ENCODE peak calls at places on chromosomes 5 and 9, in four cellular contexts. Y, E, X and P are unnamed samples.

GRCh38 chr9:129559506-129559881 is 61.4 kb downstream of the C9orf50 start:
- DNase-seq in Y (no peak), E (no peak), X (no peak), P (no peak)

GRCh38 chr9:89603629-89604462 is 966 bp upstream of the GADD45G start:
- DNase-seq in Y (peak; percentile 90), E (peak; percentile 47), X (peak; percentile 42), P (no peak)

GRCh38 chr5:169299651-169300467 is 1.1 kb downstream of the SLIT3 start:
- DNase-seq in Y (peak; percentile 40), E (no peak), X (no peak), P (no peak)

GRCh38 chr5:52150501-52150900 is 637.2 kb upstream of the ITGA1 start:
- DNase-seq in Y (no peak), E (peak; percentile 39), X (no peak), P (no peak)

GRCh38 chr9:137619240-137620090 is 660 bp downstream of the EHMT1 start:
- DNase-seq in Y (peak; percentile 38), E (no peak), X (no peak), P (no peak)

GRCh38 chr5:133763744-133764143 is 151.4 kb upstream of the FSTL4 start:
- DNase-seq in Y (no peak), E (no peak), X (no peak), P (no peak)

GRCh38 chr5:94429566-94429965 is 188.8 kb downstream of the KIAA0825 start:
- DNase-seq in Y (no peak), E (no peak), X (no peak), P (no peak)

GRCh38 chr5:111628901-111629300 is 116.6 kb upstream of the STARD4 start:
- DNase-seq in Y (no peak), E (no peak), X (no peak), P (no peak)

GRCh38 chr9:116594552-116594951 is 92.6 kb upstream of the TRIM32 start:
- DNase-seq in Y (no peak), E (no peak), X (no peak), P (no peak)

GRCh38 chr9:89743576-89744254 is 138.9 kb downstream of the GADD45G start:
- DNase-seq in Y (peak; percentile 63), E (no peak), X (no peak), P (peak; percentile 71)

GRCh38 chr9:6144947-6145346 is 70.7 kb upstream of the IL33 start:
- DNase-seq in Y (no peak), E (no peak), X (no peak), P (no peak)

GRCh38 chr9:6147847-6148246 is 67.8 kb upstream of the IL33 start:
- DNase-seq in Y (no peak), E (no peak), X (no peak), P (no peak)

DNA sequence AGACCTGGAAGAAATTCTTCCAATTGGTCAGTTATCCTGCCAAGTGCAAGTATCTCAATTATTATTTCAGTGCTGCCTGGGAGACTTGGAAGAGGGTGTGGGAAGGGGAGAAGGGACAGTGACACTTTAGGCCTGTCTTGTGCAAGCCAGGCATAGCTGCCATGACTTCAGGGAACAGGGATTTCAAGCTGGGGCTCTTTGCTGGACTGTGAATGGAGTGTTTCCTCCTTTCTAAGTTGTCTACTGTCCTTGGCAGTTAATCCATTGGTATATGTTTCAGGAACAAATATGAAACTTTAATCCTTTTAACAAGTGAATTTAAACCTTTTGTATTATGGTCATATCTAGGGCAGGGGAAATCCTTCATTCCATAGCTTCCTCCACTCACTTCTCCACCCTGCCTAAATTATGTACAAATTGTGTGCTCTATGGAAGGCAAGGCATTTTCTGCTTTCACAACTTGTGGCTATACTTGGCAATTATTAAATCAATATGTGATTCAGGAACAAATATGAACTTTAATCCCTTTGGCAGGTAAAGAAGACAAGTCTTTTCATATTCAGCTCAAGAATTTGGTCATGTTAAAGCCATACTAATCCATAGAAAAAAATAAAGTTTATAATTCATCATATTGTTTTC is 72.7 kb upstream of the IL33 start:
- DNase-seq in Y (no peak), E (peak; percentile 4), X (no peak), P (no peak)
- TF ChIP-seq CREM in Y (no peak), E (no peak), X (no peak), P (no peak)

GRCh38 chr9:122396622-122397148 is 25.9 kb downstream of the PTGS1 start:
- DNase-seq in Y (no peak), E (no peak), X (no peak), P (no peak)
- TF ChIP-seq CTCF in Y (no peak), E (no peak), X (no peak), P (no peak)

GRCh38 chr9:76932778-76933177 is 26.9 kb upstream of the PRUNE2 start:
- DNase-seq in Y (no peak), E (no peak), X (no peak), P (no peak)
- TF ChIP-seq CREM in Y (no peak), E (no peak), X (no peak), P (no peak)

GRCh38 chr9:95736891-95737522 is 138.5 kb upstream of the ERCC6L2 start:
- DNase-seq in Y (no peak), E (no peak), X (no peak), P (no peak)

GRCh38 chr9:95733687-95734659 is 141.5 kb upstream of the ERCC6L2 start:
- DNase-seq in Y (no peak), E (no peak), X (no peak), P (no peak)

GRCh38 chr9:95735701-95736100 is 139.8 kb upstream of the ERCC6L2 start:
- DNase-seq in Y (no peak), E (no peak), X (no peak), P (no peak)

GRCh38 chr9:95738438-95738837 is 137.1 kb upstream of the ERCC6L2 start:
- DNase-seq in Y (no peak), E (no peak), X (no peak), P (no peak)

DNA sequence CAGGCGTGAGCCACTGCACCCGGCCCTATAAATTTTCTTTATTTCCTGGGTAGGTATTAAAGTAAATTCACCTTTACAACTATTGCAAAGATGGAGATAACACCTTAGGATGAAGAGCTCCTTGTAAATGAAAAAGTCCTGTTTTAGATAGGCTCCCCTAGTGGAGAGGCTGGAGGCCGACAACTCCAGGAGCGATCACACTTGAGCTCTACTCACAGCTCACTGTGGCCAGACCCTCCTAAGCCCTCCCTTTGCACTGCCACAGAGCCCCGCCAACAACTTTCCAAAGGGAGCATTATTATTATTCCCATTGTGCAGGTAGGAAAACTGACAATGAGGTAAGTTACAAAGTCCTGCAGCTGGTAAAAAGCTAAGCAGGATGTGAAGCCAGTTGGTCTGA is 139.1 kb upstream of the ERCC6L2 start:
- DNase-seq in Y (peak; percentile 50), E (no peak), X (peak; percentile 51), P (no peak)
- TF ChIP-seq CTCF in Y (peak; percentile 48), E (peak; percentile 31), X (peak; percentile 44), P (peak; percentile 33)

DNA sequence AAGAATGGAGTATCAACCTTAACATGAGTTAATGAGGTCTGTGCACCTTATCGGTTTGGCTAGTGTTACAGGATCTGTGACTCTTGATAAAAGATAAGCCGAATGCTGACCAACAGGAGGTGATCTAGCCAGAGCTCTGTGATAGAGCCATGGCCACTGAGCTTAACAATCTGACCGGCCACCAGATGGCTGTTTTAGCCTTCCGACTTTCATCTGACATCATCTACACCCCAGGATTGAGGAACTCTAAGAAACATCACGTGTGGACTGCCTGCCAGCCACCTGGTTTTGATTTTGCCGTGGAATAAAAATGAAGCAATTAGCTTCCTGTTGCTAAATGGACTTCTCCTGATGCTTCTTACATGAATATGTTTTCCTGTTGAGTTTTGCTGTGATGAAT is 281.3 kb downstream of the CEMIP2 start:
- DNase-seq in Y (peak; percentile 15), E (no peak), X (no peak), P (no peak)
- TF ChIP-seq CREM in Y (no peak), E (no peak), X (no peak), P (no peak)